ENCODE peak calls at places on chromosomes 16 and 17, in four cellular contexts. M, O, B and C are unnamed samples.
A peak's percentile ranks its signal among the peaks of the same experiment; 100 is the strongest.

GRCh38 chr16:12587646-12588277 is 215.9 kb downstream of the CPPED1 start:
- DNase-seq in O (no peak), M (no peak), B (no peak), C (no peak)

GRCh38 chr16:73053038-73053378 is 5.1 kb upstream of the ZFHX3 start:
- DNase-seq in B (no peak), M (no peak), O (no peak), C (no peak)

GRCh38 chr17:51948128-51948527 is 210.4 kb downstream of the CA10 start:
- DNase-seq in O (no peak), M (no peak), B (no peak), C (no peak)

GRCh38 chr17:47846741-47847340 is 4.1 kb downstream of the SP6 start:
- DNase-seq in O (no peak), M (no peak), B (no peak), C (no peak)

GRCh38 chr17:81523139-81524062 is 4.8 kb upstream of the FSCN2 start:
- DNase-seq in O (no peak), B (peak; percentile 32), M (no peak), C (peak; percentile 32)

GRCh38 chr16:2212362-2213324 is 2.0 kb upstream of the BRICD5 start:
- DNase-seq in M (peak; percentile 60), O (no peak), B (no peak), C (peak; percentile 64)

GRCh38 chr16:59355704-59356103 is 621.6 kb upstream of the GOT2 start:
- DNase-seq in B (no peak), O (no peak), M (no peak), C (no peak)

GRCh38 chr17:44348988-44349364 is 3.9 kb downstream of the GRN start:
- DNase-seq in B (no peak), M (no peak), O (no peak), C (no peak)

GRCh38 chr16:80055831-80056230 is 455.3 kb upstream of the MAF start:
- DNase-seq in B (no peak), O (no peak), M (no peak), C (no peak)

GRCh38 chr16:4010225-4011158 is 105.8 kb downstream of the ADCY9 start:
- DNase-seq in B (no peak), O (no peak), M (no peak), C (no peak)

GRCh38 chr17:18208092-18208491 is 17.3 kb upstream of the LLGL1 start:
- DNase-seq in M (no peak), O (no peak), B (no peak), C (no peak)